ENCODE peak calls at places on chromosomes 1 and 21, in nine cellular contexts. One of them, this sample, is unnamed.

GRCh38 chr1:56060901-56061300 is 518.5 kb downstream of the PLPP3 start:
- DNase-seq in NAMALWA: no peak
- DNase-seq in GM04504: no peak
- DNase-seq in kidney: no peak
- DNase-seq in HT-29: no peak
- DNase-seq in BE2C: no peak
- DNase-seq in HEK293T: no peak
- DNase-seq in heart right ventricle: no peak
- DNase-seq in HS-27A: no peak
- DNase-seq in this sample: no peak

GRCh38 chr1:181936768-181937581 is 124.5 kb downstream of the ZNF648 start:
- DNase-seq in BE2C: peak
- DNase-seq in heart right ventricle: no peak
- DNase-seq in HT-29: peak
- DNase-seq in HS-27A: no peak
- DNase-seq in kidney: no peak
- DNase-seq in NAMALWA: peak
- DNase-seq in HEK293T: peak
- DNase-seq in GM04504: no peak
- DNase-seq in this sample: no peak

GRCh38 chr1:165152727-165153126 is 203.8 kb downstream of the LMX1A start:
- DNase-seq in NAMALWA: no peak
- DNase-seq in HT-29: peak
- DNase-seq in BE2C: no peak
- DNase-seq in HS-27A: no peak
- DNase-seq in HEK293T: peak
- DNase-seq in GM04504: no peak
- DNase-seq in heart right ventricle: no peak
- DNase-seq in kidney: no peak
- DNase-seq in this sample: no peak

GRCh38 chr1:63042278-63042677 is 258.3 kb downstream of the ATG4C start:
- DNase-seq in HS-27A: no peak
- DNase-seq in BE2C: no peak
- DNase-seq in GM04504: no peak
- DNase-seq in HEK293T: no peak
- DNase-seq in HT-29: no peak
- DNase-seq in heart right ventricle: no peak
- DNase-seq in NAMALWA: no peak
- DNase-seq in kidney: no peak
- DNase-seq in this sample: no peak

GRCh38 chr1:57019240-57019805 is 53.5 kb upstream of the C8B start:
- DNase-seq in kidney: no peak
- DNase-seq in BE2C: no peak
- DNase-seq in heart right ventricle: no peak
- DNase-seq in HT-29: no peak
- DNase-seq in NAMALWA: no peak
- DNase-seq in GM04504: no peak
- DNase-seq in HS-27A: no peak
- DNase-seq in HEK293T: no peak
- DNase-seq in this sample: no peak

GRCh38 chr1:174788981-174789380 is 210.8 kb upstream of the CACYBP start:
- DNase-seq in GM04504: peak
- DNase-seq in kidney: no peak
- DNase-seq in NAMALWA: no peak
- DNase-seq in HS-27A: peak
- DNase-seq in heart right ventricle: no peak
- DNase-seq in BE2C: no peak
- DNase-seq in HT-29: no peak
- DNase-seq in HEK293T: no peak
- DNase-seq in this sample: no peak

GRCh38 chr21:27424601-27425000 is 457.7 kb upstream of the ADAMTS5 start:
- DNase-seq in HEK293T: no peak
- DNase-seq in heart right ventricle: no peak
- DNase-seq in HT-29: no peak
- DNase-seq in GM04504: no peak
- DNase-seq in kidney: no peak
- DNase-seq in BE2C: no peak
- DNase-seq in HS-27A: peak
- DNase-seq in NAMALWA: no peak
- DNase-seq in this sample: no peak

GRCh38 chr1:201229771-201230635 is 39.4 kb downstream of the IGFN1 start:
- DNase-seq in heart right ventricle: no peak
- DNase-seq in kidney: no peak
- DNase-seq in NAMALWA: no peak
- DNase-seq in GM04504: peak
- DNase-seq in BE2C: no peak
- DNase-seq in HEK293T: no peak
- DNase-seq in HS-27A: no peak
- DNase-seq in HT-29: no peak
- DNase-seq in this sample: no peak

GRCh38 chr1:47578026-47578861 is 140.4 kb downstream of the FOXD2 start:
- DNase-seq in kidney: peak
- DNase-seq in NAMALWA: no peak
- DNase-seq in heart right ventricle: peak
- DNase-seq in HS-27A: no peak
- DNase-seq in HEK293T: no peak
- DNase-seq in BE2C: no peak
- DNase-seq in GM04504: no peak
- DNase-seq in HT-29: peak
- DNase-seq in this sample: no peak

GRCh38 chr1:243705585-243705984 is 144.5 kb downstream of the AKT3 start:
- DNase-seq in BE2C: no peak
- DNase-seq in GM04504: no peak
- DNase-seq in kidney: no peak
- DNase-seq in heart right ventricle: no peak
- DNase-seq in HS-27A: no peak
- DNase-seq in HT-29: no peak
- DNase-seq in HEK293T: no peak
- DNase-seq in NAMALWA: no peak
- DNase-seq in this sample: no peak

GRCh38 chr1:67687649-67688048 is 2.6 kb downstream of the GADD45A start:
- DNase-seq in kidney: no peak
- DNase-seq in HEK293T: no peak
- DNase-seq in heart right ventricle: no peak
- DNase-seq in NAMALWA: no peak
- DNase-seq in GM04504: no peak
- DNase-seq in HS-27A: peak
- DNase-seq in BE2C: no peak
- DNase-seq in HT-29: no peak
- DNase-seq in this sample: no peak

GRCh38 chr1:49048188-49048587 is 271.5 kb upstream of the BEND5 start:
- DNase-seq in HS-27A: no peak
- DNase-seq in BE2C: peak
- DNase-seq in HEK293T: no peak
- DNase-seq in heart right ventricle: no peak
- DNase-seq in NAMALWA: no peak
- DNase-seq in GM04504: no peak
- DNase-seq in kidney: no peak
- DNase-seq in HT-29: no peak
- DNase-seq in this sample: no peak

GRCh38 chr1:164361927-164362326 is 197.1 kb upstream of the PBX1 start:
- DNase-seq in kidney: no peak
- DNase-seq in BE2C: no peak
- DNase-seq in GM04504: no peak
- DNase-seq in HS-27A: no peak
- DNase-seq in HEK293T: no peak
- DNase-seq in HT-29: no peak
- DNase-seq in NAMALWA: no peak
- DNase-seq in heart right ventricle: peak
- DNase-seq in this sample: no peak

GRCh38 chr1:40477680-40478057 is 579 bp downstream of the ZFP69 start:
- DNase-seq in NAMALWA: peak
- DNase-seq in HEK293T: peak
- DNase-seq in HT-29: no peak
- DNase-seq in BE2C: no peak
- DNase-seq in heart right ventricle: no peak
- DNase-seq in HS-27A: no peak
- DNase-seq in kidney: no peak
- DNase-seq in GM04504: no peak
- DNase-seq in this sample: no peak

GRCh38 chr1:243354511-243355153 is 98.8 kb downstream of the SDCCAG8 start:
- DNase-seq in kidney: no peak
- DNase-seq in HEK293T: no peak
- DNase-seq in BE2C: no peak
- DNase-seq in HT-29: peak
- DNase-seq in HS-27A: no peak
- DNase-seq in heart right ventricle: no peak
- DNase-seq in NAMALWA: no peak
- DNase-seq in GM04504: peak
- DNase-seq in this sample: no peak

GRCh38 chr1:55375617-55376258 is 160.6 kb upstream of the USP24 start:
- DNase-seq in GM04504: no peak
- DNase-seq in BE2C: peak
- DNase-seq in kidney: no peak
- DNase-seq in HEK293T: peak
- DNase-seq in heart right ventricle: no peak
- DNase-seq in HS-27A: peak
- DNase-seq in NAMALWA: peak
- DNase-seq in HT-29: peak
- DNase-seq in this sample: no peak

GRCh38 chr1:153390938-153391710 is at the start of gene S100A8:
- DNase-seq in GM04504: no peak
- DNase-seq in kidney: no peak
- DNase-seq in BE2C: no peak
- DNase-seq in HEK293T: no peak
- DNase-seq in HS-27A: no peak
- DNase-seq in heart right ventricle: peak
- DNase-seq in NAMALWA: no peak
- DNase-seq in HT-29: no peak
- DNase-seq in this sample: no peak

GRCh38 chr1:157734328-157734727 is 33.8 kb upstream of the FCRL3 start:
- DNase-seq in HT-29: no peak
- DNase-seq in kidney: no peak
- DNase-seq in HS-27A: no peak
- DNase-seq in HEK293T: no peak
- DNase-seq in heart right ventricle: no peak
- DNase-seq in GM04504: no peak
- DNase-seq in BE2C: no peak
- DNase-seq in NAMALWA: peak
- DNase-seq in this sample: no peak

GRCh38 chr1:114700026-114700600 is 4.8 kb upstream of the AMPD1 start:
- DNase-seq in BE2C: no peak
- DNase-seq in HEK293T: no peak
- DNase-seq in HS-27A: no peak
- DNase-seq in heart right ventricle: no peak
- DNase-seq in GM04504: no peak
- DNase-seq in HT-29: no peak
- DNase-seq in kidney: no peak
- DNase-seq in NAMALWA: no peak
- DNase-seq in this sample: no peak

GRCh38 chr1:246682231-246682895 is 41.8 kb upstream of the SCCPDH start:
- DNase-seq in heart right ventricle: no peak
- DNase-seq in HS-27A: no peak
- DNase-seq in NAMALWA: no peak
- DNase-seq in BE2C: peak
- DNase-seq in HEK293T: no peak
- DNase-seq in kidney: peak
- DNase-seq in HT-29: no peak
- DNase-seq in GM04504: no peak
- DNase-seq in this sample: no peak

GRCh38 chr1:156438278-156438987 is 62.1 kb downstream of the MEF2D start:
- DNase-seq in NAMALWA: no peak
- DNase-seq in kidney: no peak
- DNase-seq in GM04504: no peak
- DNase-seq in HT-29: no peak
- DNase-seq in BE2C: no peak
- DNase-seq in heart right ventricle: no peak
- DNase-seq in HS-27A: no peak
- DNase-seq in HEK293T: no peak
- DNase-seq in this sample: no peak

GRCh38 chr1:11935040-11935378 is 492 bp downstream of the PLOD1 start:
- DNase-seq in heart right ventricle: no peak
- DNase-seq in HS-27A: no peak
- DNase-seq in HEK293T: no peak
- DNase-seq in GM04504: no peak
- DNase-seq in NAMALWA: no peak
- DNase-seq in kidney: no peak
- DNase-seq in BE2C: no peak
- DNase-seq in HT-29: no peak
- DNase-seq in this sample: no peak

GRCh38 chr21:34986561-34987533 is 62.3 kb downstream of the RUNX1 start:
- DNase-seq in BE2C: no peak
- DNase-seq in HT-29: peak
- DNase-seq in HS-27A: no peak
- DNase-seq in kidney: no peak
- DNase-seq in GM04504: no peak
- DNase-seq in NAMALWA: peak
- DNase-seq in HEK293T: no peak
- DNase-seq in heart right ventricle: no peak
- DNase-seq in this sample: no peak

GRCh38 chr1:109485001-109485400 is 1.3 kb downstream of the ATXN7L2 start:
- DNase-seq in BE2C: no peak
- DNase-seq in HS-27A: no peak
- DNase-seq in HEK293T: no peak
- DNase-seq in NAMALWA: no peak
- DNase-seq in kidney: no peak
- DNase-seq in heart right ventricle: no peak
- DNase-seq in HT-29: no peak
- DNase-seq in GM04504: no peak
- DNase-seq in this sample: no peak

GRCh38 chr1:179129702-179130473 is 48.0 kb downstream of the TOR3A start:
- DNase-seq in heart right ventricle: no peak
- DNase-seq in GM04504: no peak
- DNase-seq in HEK293T: no peak
- DNase-seq in HS-27A: no peak
- DNase-seq in HT-29: no peak
- DNase-seq in kidney: no peak
- DNase-seq in NAMALWA: peak
- DNase-seq in BE2C: no peak
- DNase-seq in this sample: no peak

GRCh38 chr1:12174789-12175455 is 8.1 kb downstream of the TNFRSF1B start:
- DNase-seq in HEK293T: no peak
- DNase-seq in heart right ventricle: peak
- DNase-seq in HT-29: no peak
- DNase-seq in BE2C: no peak
- DNase-seq in HS-27A: no peak
- DNase-seq in kidney: peak
- DNase-seq in NAMALWA: no peak
- DNase-seq in GM04504: no peak
- DNase-seq in this sample: no peak

GRCh38 chr1:214379254-214379970 is 98.5 kb downstream of the SMYD2 start:
- DNase-seq in NAMALWA: no peak
- DNase-seq in HT-29: no peak
- DNase-seq in BE2C: no peak
- DNase-seq in HEK293T: no peak
- DNase-seq in HS-27A: no peak
- DNase-seq in kidney: no peak
- DNase-seq in heart right ventricle: no peak
- DNase-seq in GM04504: no peak
- DNase-seq in this sample: no peak

GRCh38 chr1:147598631-147599361 is 57.5 kb downstream of the BCL9 start:
- DNase-seq in HEK293T: peak
- DNase-seq in NAMALWA: peak
- DNase-seq in HS-27A: no peak
- DNase-seq in HT-29: peak
- DNase-seq in BE2C: peak
- DNase-seq in kidney: peak
- DNase-seq in heart right ventricle: peak
- DNase-seq in GM04504: no peak
- DNase-seq in this sample: no peak

GRCh38 chr21:40177979-40178378 is 310.7 kb downstream of the PCP4 start:
- DNase-seq in kidney: no peak
- DNase-seq in heart right ventricle: no peak
- DNase-seq in BE2C: no peak
- DNase-seq in HT-29: no peak
- DNase-seq in HS-27A: no peak
- DNase-seq in GM04504: no peak
- DNase-seq in NAMALWA: no peak
- DNase-seq in HEK293T: no peak
- DNase-seq in this sample: no peak

GRCh38 chr1:181324797-181325616 is 158.3 kb upstream of the CACNA1E start:
- DNase-seq in HT-29: peak
- DNase-seq in GM04504: no peak
- DNase-seq in HEK293T: no peak
- DNase-seq in BE2C: no peak
- DNase-seq in kidney: no peak
- DNase-seq in heart right ventricle: no peak
- DNase-seq in NAMALWA: no peak
- DNase-seq in HS-27A: no peak
- DNase-seq in this sample: no peak